ENCODE peak calls at places on chromosomes 2 and 18, in nine cellular contexts. U is fibroblast of pulmonary artery, X is mesothelial cell of epicardium, C is body of pancreas, B is heart right ventricle, R is Calu3, M is GM12864, G is H9, Z is type B pancreatic cell. L is an unnamed sample.

GRCh38 chr2:99430614-99431258 is 59.1 kb downstream of the REV1 start:
- DNase-seq in B (no peak), G (no peak), U (no peak), R (no peak), Z (no peak), C (no peak), M (no peak), X (no peak), L (no peak)

GRCh38 chr2:30655660-30656059 is 151.6 kb downstream of the CAPN13 start:
- DNase-seq in C (no peak), G (no peak), R (no peak), U (peak), M (no peak), X (no peak), B (no peak), Z (no peak), L (no peak)

GRCh38 chr2:72124391-72124790 is 23.3 kb downstream of the CYP26B1 start:
- DNase-seq in Z (no peak), C (no peak), M (no peak), B (no peak), G (no peak), X (no peak), U (no peak), R (no peak), L (no peak)

GRCh38 chr2:200687938-200688920 is 102.4 kb downstream of the AOX1 start:
- DNase-seq in R (no peak), B (no peak), U (no peak), M (no peak), C (no peak), Z (no peak), X (no peak), G (no peak), L (no peak)

GRCh38 chr2:105950521-105951389 is 206.0 kb downstream of the NCK2 start:
- DNase-seq in R (no peak), B (no peak), M (no peak), Z (no peak), C (no peak), X (no peak), G (peak), U (peak), L (peak)

GRCh38 chr2:171407030-171407707 is 26.6 kb downstream of the METTL8 start:
- DNase-seq in M (peak), U (no peak), G (no peak), Z (no peak), R (no peak), X (no peak), B (no peak), C (no peak), L (no peak)

GRCh38 chr2:240131941-240132650 is 4.0 kb downstream of the COPS9 start:
- DNase-seq in C (no peak), G (peak), U (no peak), B (no peak), M (no peak), X (no peak), R (no peak), Z (peak), L (no peak)

GRCh38 chr2:187842978-187843847 is 289.0 kb upstream of the TFPI start:
- DNase-seq in C (no peak), B (no peak), U (peak), G (no peak), X (no peak), R (peak), Z (no peak), M (peak), L (no peak)

GRCh38 chr2:144426355-144426754 is 93.6 kb downstream of the ZEB2 start:
- DNase-seq in B (no peak), R (no peak), C (no peak), M (no peak), U (no peak), Z (no peak), X (no peak), G (no peak), L (no peak)

GRCh38 chr2:83817511-83817910 is 641.6 kb downstream of the SUCLG1 start:
- DNase-seq in B (no peak), R (no peak), G (no peak), M (no peak), C (no peak), Z (no peak), U (peak), X (no peak), L (no peak)

GRCh38 chr2:70089946-70090523 is 2.8 kb downstream of the PCBP1 start:
- DNase-seq in Z (no peak), M (no peak), U (peak), X (no peak), C (no peak), B (no peak), G (no peak), R (no peak), L (no peak)

GRCh38 chr18:79006106-79006795 is 26.6 kb downstream of the SALL3 start:
- DNase-seq in M (no peak), G (no peak), X (no peak), Z (no peak), R (no peak), U (no peak), C (no peak), B (no peak), L (no peak)

GRCh38 chr2:220334210-220334609 is 706.8 kb downstream of the SLC4A3 start:
- DNase-seq in U (no peak), C (no peak), M (no peak), Z (no peak), G (no peak), X (no peak), R (peak), B (no peak), L (no peak)

GRCh38 chr2:46336560-46336959 is 39.4 kb downstream of the EPAS1 start:
- DNase-seq in C (no peak), R (no peak), U (peak), B (no peak), G (no peak), M (no peak), X (no peak), Z (no peak), L (peak)

GRCh38 chr18:37309059-37309458 is 256.5 kb downstream of the CELF4 start:
- DNase-seq in X (no peak), M (no peak), G (no peak), B (no peak), Z (no peak), R (peak), C (no peak), U (peak), L (no peak)

GRCh38 chr2:26727641-26728561 is 35.4 kb downstream of the KCNK3 start:
- DNase-seq in U (no peak), G (peak), X (no peak), M (no peak), C (no peak), R (no peak), B (no peak), Z (no peak), L (no peak)

GRCh38 chr2:152425765-152426710 is 91.1 kb downstream of the FMNL2 start:
- DNase-seq in C (no peak), M (no peak), Z (no peak), G (no peak), U (no peak), X (no peak), R (peak), B (no peak), L (no peak)

GRCh38 chr18:78303519-78303918 is 676.1 kb upstream of the SALL3 start:
- DNase-seq in X (no peak), G (no peak), B (no peak), R (no peak), Z (no peak), C (no peak), M (no peak), U (no peak), L (no peak)

GRCh38 chr2:20150110-20150706 is 74.7 kb downstream of the SDC1 start:
- DNase-seq in M (no peak), Z (no peak), B (no peak), C (no peak), U (no peak), R (no peak), G (no peak), X (no peak), L (no peak)
- TF ChIP-seq CTCF in M (no peak), Z (no peak), B (no peak), C (no peak), U (no peak), R (no peak), G (no peak), X (no peak), L (no peak)

DNA sequence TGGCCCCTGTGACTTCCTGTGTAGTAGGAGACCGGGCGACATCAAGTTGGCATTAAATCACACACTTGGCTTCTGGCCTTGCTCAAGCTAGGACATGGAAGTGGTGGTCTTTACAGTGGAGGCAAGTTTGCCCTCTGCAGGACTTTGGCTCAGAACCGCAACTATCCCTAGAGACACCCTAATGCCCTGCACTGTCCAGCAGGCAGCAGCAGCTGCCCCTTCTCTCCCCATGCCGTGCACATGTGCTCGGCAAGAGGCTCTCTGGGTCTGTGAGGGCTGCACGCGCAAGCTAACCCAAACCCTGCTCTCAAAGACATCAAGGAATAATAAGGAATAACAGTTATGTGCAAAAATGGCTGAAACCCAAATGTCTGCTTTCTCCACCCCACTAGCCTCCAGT is 106.5 kb downstream of the COL6A3 start:
- DNase-seq in M (no peak), X (no peak), G (no peak), B (no peak), Z (no peak), R (no peak), U (no peak), C (no peak), L (no peak)
- TF ChIP-seq CTCF in M (no peak), X (no peak), G (no peak), B (no peak), Z (no peak), R (no peak), U (no peak), C (no peak), L (no peak)

GRCh38 chr2:237685408-237685807 is 58.0 kb downstream of the LRRFIP1 start:
- DNase-seq in X (no peak), M (no peak), B (no peak), C (no peak), Z (no peak), G (peak), U (peak), R (no peak), L (peak)
- TF ChIP-seq CTCF in X (no peak), M (no peak), B (no peak), C (no peak), Z (peak), G (peak), U (peak), R (no peak), L (peak)

DNA sequence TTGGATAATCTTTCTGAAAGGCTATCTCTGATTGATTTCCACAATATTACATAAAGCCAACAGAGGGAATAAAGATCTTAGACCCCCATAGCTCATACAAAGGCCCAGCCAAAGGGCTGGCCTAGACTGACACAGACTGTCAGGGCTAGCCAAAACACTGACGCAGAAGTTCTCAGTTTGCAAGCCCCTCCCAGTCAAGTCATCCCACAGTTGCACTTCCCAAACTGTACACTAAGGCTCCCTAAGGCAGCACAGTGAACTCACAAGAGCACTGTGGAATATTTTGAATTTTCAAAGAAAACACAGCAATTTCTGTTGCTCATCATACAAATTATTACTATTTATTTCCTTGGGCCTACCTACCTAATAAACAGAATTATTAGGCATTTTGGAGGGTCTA is 244.9 kb downstream of the SP3 start:
- DNase-seq in U (peak), Z (no peak), R (no peak), B (no peak), G (no peak), C (no peak), M (no peak), X (no peak), L (no peak)
- TF ChIP-seq CTCF in U (peak), Z (peak), R (no peak), B (peak), G (no peak), C (no peak), M (no peak), X (no peak), L (no peak)

GRCh38 chr2:135799738-135800137 is 37.2 kb downstream of the LCT start:
- DNase-seq in C (no peak), X (no peak), B (no peak), Z (no peak), R (no peak), G (no peak), M (no peak), U (no peak), L (no peak)

GRCh38 chr2:135803276-135803675 is 33.7 kb downstream of the LCT start:
- DNase-seq in M (no peak), Z (no peak), C (peak), U (no peak), G (no peak), X (no peak), R (no peak), B (no peak), L (no peak)

GRCh38 chr2:135798762-135799161 is 38.2 kb downstream of the LCT start:
- DNase-seq in R (no peak), B (no peak), X (no peak), Z (no peak), U (peak), C (no peak), G (no peak), M (no peak), L (no peak)

GRCh38 chr2:135800513-135801460 is 36.2 kb downstream of the LCT start:
- DNase-seq in M (no peak), C (no peak), B (no peak), Z (no peak), R (no peak), U (no peak), G (no peak), X (no peak), L (no peak)

GRCh38 chr2:135802350-135802749 is 34.6 kb downstream of the LCT start:
- DNase-seq in M (no peak), R (no peak), U (no peak), Z (no peak), X (no peak), B (no peak), C (no peak), G (no peak), L (no peak)
- TF ChIP-seq CTCF in M (no peak), R (no peak), U (no peak), Z (no peak), X (no peak), B (no peak), C (no peak), G (no peak), L (no peak)

GRCh38 chr2:157901325-157901724 is 25.2 kb upstream of the ACVR1 start:
- DNase-seq in C (no peak), M (no peak), U (no peak), X (no peak), G (no peak), B (no peak), R (no peak), Z (no peak), L (no peak)
- TF ChIP-seq CTCF in C (no peak), M (peak), U (peak), X (no peak), G (peak), B (no peak), R (no peak), Z (peak), L (peak)

GRCh38 chr2:112087346-112088020 is 32.4 kb downstream of the TMEM87B start:
- DNase-seq in R (no peak), X (no peak), G (no peak), M (peak), U (no peak), C (no peak), Z (no peak), B (no peak), L (no peak)
- TF ChIP-seq CTCF in R (no peak), X (no peak), G (no peak), M (no peak), U (no peak), C (no peak), Z (no peak), B (no peak), L (no peak)

DNA sequence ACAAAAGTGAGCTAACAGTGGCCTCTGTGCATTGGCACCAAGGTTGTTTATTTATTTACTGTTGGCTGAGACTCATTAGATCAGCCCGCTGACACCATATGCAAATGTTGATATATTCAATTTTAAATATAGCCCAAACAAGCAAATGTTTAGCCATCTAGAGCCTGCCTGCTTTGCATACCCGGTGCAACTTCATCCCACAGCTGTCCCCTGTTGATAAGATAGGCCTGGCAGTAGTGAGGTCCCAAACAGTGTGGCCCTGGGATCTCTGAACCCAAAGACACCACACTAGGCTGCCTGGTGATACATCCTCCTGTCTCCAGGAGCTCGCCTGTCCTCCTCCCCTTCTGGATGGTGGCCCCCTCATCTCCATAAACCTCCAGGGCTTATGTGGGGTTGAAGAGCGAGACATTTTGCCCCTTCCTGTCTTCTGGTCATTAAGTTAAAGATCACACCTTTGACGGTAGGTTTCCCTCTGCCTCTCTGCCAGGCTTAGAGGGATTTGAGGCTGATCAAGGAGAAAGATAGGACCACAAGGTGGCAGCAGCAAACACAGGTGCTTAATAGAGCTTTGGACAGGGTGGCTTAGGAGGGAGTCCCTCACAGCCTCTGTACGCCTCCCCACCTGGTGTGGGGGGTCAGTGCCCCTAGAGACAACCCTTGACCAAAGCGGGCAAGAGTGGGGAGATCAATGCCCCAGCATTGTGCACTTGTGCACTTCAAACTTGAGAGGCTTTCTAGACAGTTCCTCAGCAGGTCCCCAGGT is 23.7 kb upstream of the MYO5B start:
- DNase-seq in M (peak), B (no peak), X (no peak), Z (no peak), R (peak), U (peak), C (peak), G (peak), L (peak)
- TF ChIP-seq CTCF in M (peak), B (peak), X (no peak), Z (peak), R (peak), U (peak), C (peak), G (peak), L (peak)

GRCh38 chr2:118148809-118149208 is 60.5 kb downstream of the INSIG2 start:
- DNase-seq in B (no peak), X (no peak), M (no peak), C (no peak), G (no peak), Z (no peak), R (no peak), U (peak), L (no peak)
- TF ChIP-seq CTCF in B (no peak), X (no peak), M (peak), C (no peak), G (no peak), Z (no peak), R (no peak), U (no peak), L (no peak)

GRCh38 chr2:167265004-167265403 is 376.7 kb downstream of the XIRP2 start:
- DNase-seq in C (no peak), X (no peak), M (no peak), B (no peak), G (no peak), R (no peak), U (no peak), Z (no peak), L (no peak)

GRCh38 chr2:167265722-167266121 is 377.4 kb downstream of the XIRP2 start:
- DNase-seq in R (no peak), B (no peak), X (no peak), U (no peak), Z (no peak), C (no peak), M (no peak), G (no peak), L (no peak)

GRCh38 chr2:167258712-167259111 is 370.4 kb downstream of the XIRP2 start:
- DNase-seq in U (no peak), B (no peak), G (no peak), X (no peak), C (no peak), R (no peak), Z (no peak), M (no peak), L (no peak)

GRCh38 chr2:167264380-167264779 is 376.1 kb downstream of the XIRP2 start:
- DNase-seq in Z (no peak), R (peak), B (no peak), C (peak), U (peak), X (no peak), G (peak), M (no peak), L (peak)
- TF ChIP-seq CTCF in Z (peak), R (peak), B (no peak), C (no peak), U (peak), X (no peak), G (peak), M (peak), L (peak)